ENCODE peak calls at places on chromosomes 6 and 20, in nine cellular contexts. C is mammary epithelial cell; B is activated CD4-positive, CD25-positive, alpha-beta regulatory T cell; O is memory B cell; H is astrocyte of the spinal cord; K is NCI-H345; U is activated naive CD8-positive, alpha-beta T cell treated with anti-CD3 and anti-CD28 coated beads, Interleukin-2, amount 50 U/mL, for 16 hours; Z is uterus; T is activated T-helper 1 cell treated with Interleukin-2 at 50 U/mL for 16 hours. I is an unnamed sample.

GRCh38 chr6:163662604-163663225 is 248.2 kb downstream of the QKI start:
- DNase-seq in O (no peak), T (no peak), U (no peak), H (no peak), C (no peak), K (no peak), B (no peak), Z (no peak), I (no peak)

GRCh38 chr20:42886046-42886445 is 303.7 kb downstream of the PTPRT start:
- DNase-seq in H (no peak), Z (no peak), B (no peak), O (no peak), K (no peak), C (no peak), U (no peak), T (no peak), I (no peak)

GRCh38 chr20:58640446-58640845 is 10.6 kb upstream of the STX16 start:
- DNase-seq in U (no peak), K (no peak), C (peak; percentile 36), H (peak; percentile 86), O (no peak), B (no peak), T (no peak), Z (no peak), I (no peak)

GRCh38 chr20:9261781-9262180 is 192.9 kb downstream of the PLCB4 start:
- DNase-seq in C (no peak), H (no peak), T (no peak), K (no peak), O (no peak), U (no peak), Z (no peak), B (no peak), I (no peak)

GRCh38 chr6:11628562-11628961 is 91.0 kb downstream of the TMEM170B start:
- DNase-seq in O (no peak), C (no peak), U (no peak), H (no peak), T (no peak), K (no peak), B (no peak), Z (no peak), I (no peak)

GRCh38 chr20:47982574-47983360 is 197.5 kb upstream of the SULF2 start:
- DNase-seq in B (no peak), K (no peak), C (no peak), U (no peak), H (no peak), T (no peak), Z (no peak), O (no peak), I (no peak)

GRCh38 chr6:93474733-93475179 is 55.4 kb upstream of the EPHA7 start:
- DNase-seq in B (no peak), Z (no peak), U (no peak), H (no peak), T (no peak), O (no peak), C (no peak), K (no peak), I (no peak)

GRCh38 chr6:53898026-53898795 is 103.4 kb downstream of the LRRC1 start:
- DNase-seq in H (peak; percentile 25), T (no peak), C (no peak), O (no peak), Z (no peak), U (no peak), B (no peak), K (no peak), I (no peak)

GRCh38 chr6:161273356-161273751 is 507 bp downstream of the AGPAT4 start:
- DNase-seq in H (peak; percentile 72), K (no peak), O (peak; percentile 15), C (peak; percentile 18), T (peak; percentile 2), B (peak; percentile 31), Z (no peak), U (no peak), I (no peak)

GRCh38 chr20:61871913-61872312 is 193.8 kb downstream of the TAF4 start:
- DNase-seq in Z (no peak), K (no peak), O (no peak), T (no peak), U (no peak), B (no peak), C (no peak), H (no peak), I (no peak)

GRCh38 chr20:23456873-23457272 is 4.2 kb upstream of the CST11 start:
- DNase-seq in K (no peak), B (no peak), C (no peak), T (no peak), U (no peak), O (no peak), Z (no peak), H (no peak), I (no peak)

GRCh38 chr6:35359744-35360348 is 17.5 kb downstream of the PPARD start:
- DNase-seq in T (no peak), U (no peak), C (no peak), B (no peak), O (no peak), K (no peak), Z (no peak), H (peak; percentile 98), I (no peak)

GRCh38 chr6:4359108-4359710 is 223.8 kb upstream of the ECI2 start:
- DNase-seq in H (no peak), O (no peak), T (no peak), B (no peak), C (no peak), Z (no peak), U (no peak), K (no peak), I (no peak)

GRCh38 chr6:137933696-137934095 is 66.6 kb downstream of the TNFAIP3 start:
- DNase-seq in T (no peak), C (peak; percentile 95), H (peak; percentile 78), B (no peak), O (no peak), U (no peak), Z (peak; percentile 25), K (no peak), I (no peak)